ENCODE peak calls at places on chromosome 22, in five cellular contexts. One of them, this sample, is unnamed. For H3K27me3, the result is how much of the 10 kb centered on the place peaks cover.

GRCh38 chr22:38462960-38463784 is 4.7 kb upstream of the KDELR3 start:
- DNase-seq in lower lobe of right lung: no peak
- DNase-seq in tibial artery: no peak
- DNase-seq in neural progenitor cell: peak
- DNase-seq in Karpas-422: no peak
- DNase-seq in this sample: peak

GRCh38 chr22:34986461-34986977 is 79.4 kb upstream of the ISX start:
- DNase-seq in lower lobe of right lung: no peak
- DNase-seq in tibial artery: no peak
- DNase-seq in neural progenitor cell: no peak
- DNase-seq in Karpas-422: no peak
- DNase-seq in this sample: no peak

GRCh38 chr22:31160328-31160978 is 471 bp downstream of the RNF185 start:
- DNase-seq in lower lobe of right lung: no peak
- DNase-seq in tibial artery: no peak
- DNase-seq in neural progenitor cell: no peak
- DNase-seq in Karpas-422: peak
- DNase-seq in this sample: no peak

GRCh38 chr22:26134654-26135330 is 34.5 kb upstream of the SEZ6L start:
- DNase-seq in lower lobe of right lung: no peak
- DNase-seq in tibial artery: no peak
- DNase-seq in neural progenitor cell: no peak
- DNase-seq in Karpas-422: peak
- DNase-seq in this sample: no peak

GRCh38 chr22:34281738-34282137 is 361.5 kb upstream of the LARGE1 start:
- DNase-seq in lower lobe of right lung: no peak
- DNase-seq in tibial artery: no peak
- DNase-seq in neural progenitor cell: no peak
- DNase-seq in Karpas-422: no peak
- DNase-seq in this sample: peak

GRCh38 chr22:27637604-27638003 is 164.0 kb downstream of the MN1 start:
- DNase-seq in lower lobe of right lung: no peak
- DNase-seq in tibial artery: no peak
- DNase-seq in neural progenitor cell: no peak
- DNase-seq in Karpas-422: no peak
- DNase-seq in this sample: no peak

GRCh38 chr22:30864441-30865420 is 103.8 kb downstream of the MORC2 start:
- DNase-seq in lower lobe of right lung: no peak
- DNase-seq in tibial artery: peak
- DNase-seq in neural progenitor cell: no peak
- DNase-seq in Karpas-422: no peak
- DNase-seq in this sample: no peak

GRCh38 chr22:44924724-44925123 is 85.1 kb downstream of the PHF21B start:
- DNase-seq in lower lobe of right lung: no peak
- DNase-seq in tibial artery: peak
- DNase-seq in neural progenitor cell: no peak
- DNase-seq in Karpas-422: no peak
- DNase-seq in this sample: no peak

GRCh38 chr22:26122920-26123468 is 46.3 kb upstream of the SEZ6L start:
- DNase-seq in lower lobe of right lung: no peak
- DNase-seq in tibial artery: no peak
- DNase-seq in neural progenitor cell: no peak
- DNase-seq in Karpas-422: no peak
- DNase-seq in this sample: no peak

GRCh38 chr22:44352378-44353062 is 39.8 kb upstream of the SHISAL1 start:
- DNase-seq in lower lobe of right lung: peak
- DNase-seq in tibial artery: no peak
- DNase-seq in neural progenitor cell: no peak
- DNase-seq in Karpas-422: no peak
- DNase-seq in this sample: no peak

GRCh38 chr22:27050771-27051170 is 393.4 kb downstream of the MIAT start:
- DNase-seq in lower lobe of right lung: no peak
- DNase-seq in tibial artery: no peak
- DNase-seq in neural progenitor cell: no peak
- DNase-seq in Karpas-422: no peak
- DNase-seq in this sample: no peak

GRCh38 chr22:33861216-33861875 is 58.9 kb downstream of the LARGE1 start:
- DNase-seq in lower lobe of right lung: peak
- DNase-seq in tibial artery: no peak
- DNase-seq in neural progenitor cell: no peak
- DNase-seq in Karpas-422: no peak
- DNase-seq in this sample: no peak

GRCh38 chr22:19772673-19773469 is 12.3 kb downstream of the TBX1 start:
- DNase-seq in lower lobe of right lung: peak
- DNase-seq in tibial artery: no peak
- DNase-seq in neural progenitor cell: no peak
- DNase-seq in Karpas-422: peak
- DNase-seq in this sample: peak

GRCh38 chr22:40524392-40525249 is 111.9 kb downstream of the MRTFA start:
- DNase-seq in lower lobe of right lung: no peak
- DNase-seq in tibial artery: no peak
- DNase-seq in neural progenitor cell: no peak
- DNase-seq in Karpas-422: peak
- DNase-seq in this sample: no peak

GRCh38 chr22:48489551-48490512 is 1337.8 kb downstream of the BRD1 start:
- DNase-seq in lower lobe of right lung: no peak
- DNase-seq in tibial artery: peak
- DNase-seq in neural progenitor cell: peak
- DNase-seq in Karpas-422: no peak
- DNase-seq in this sample: no peak

GRCh38 chr22:39282642-39283311 is 36.6 kb downstream of the RPL3 start:
- DNase-seq in lower lobe of right lung: no peak
- DNase-seq in tibial artery: no peak
- DNase-seq in neural progenitor cell: no peak
- DNase-seq in Karpas-422: no peak
- DNase-seq in this sample: no peak

GRCh38 chr22:45082795-45083194 is 73.0 kb upstream of the PHF21B start:
- DNase-seq in lower lobe of right lung: no peak
- DNase-seq in tibial artery: no peak
- DNase-seq in neural progenitor cell: peak
- DNase-seq in Karpas-422: no peak
- DNase-seq in this sample: no peak

GRCh38 chr22:44753189-44754042 is 1.0 kb downstream of the ARHGAP8 start:
- DNase-seq in lower lobe of right lung: no peak
- DNase-seq in tibial artery: no peak
- DNase-seq in neural progenitor cell: no peak
- DNase-seq in Karpas-422: no peak
- DNase-seq in this sample: no peak

GRCh38 chr22:20213833-20214708 is 54.0 kb downstream of the RTN4R start:
- DNase-seq in lower lobe of right lung: no peak
- DNase-seq in tibial artery: no peak
- DNase-seq in neural progenitor cell: no peak
- DNase-seq in Karpas-422: no peak
- DNase-seq in this sample: no peak

GRCh38 chr22:27962268-27963191 is 43.5 kb upstream of the PITPNB start:
- DNase-seq in lower lobe of right lung: no peak
- DNase-seq in tibial artery: no peak
- DNase-seq in neural progenitor cell: peak
- DNase-seq in Karpas-422: no peak
- DNase-seq in this sample: no peak

GRCh38 chr22:24408630-24409029 is 18.8 kb upstream of the ADORA2A start:
- DNase-seq in lower lobe of right lung: no peak
- DNase-seq in tibial artery: no peak
- DNase-seq in neural progenitor cell: no peak
- DNase-seq in Karpas-422: no peak
- DNase-seq in this sample: no peak

GRCh38 chr22:19844423-19845368 is 10.0 kb downstream of the GNB1L start:
- DNase-seq in lower lobe of right lung: peak
- DNase-seq in tibial artery: peak
- DNase-seq in neural progenitor cell: no peak
- DNase-seq in Karpas-422: no peak
- DNase-seq in this sample: peak

GRCh38 chr22:24822471-24822870 is 16.5 kb downstream of the SGSM1 start:
- DNase-seq in lower lobe of right lung: no peak
- DNase-seq in tibial artery: no peak
- DNase-seq in neural progenitor cell: no peak
- DNase-seq in Karpas-422: no peak
- DNase-seq in this sample: no peak

GRCh38 chr22:19109198-19110063 is 12.8 kb downstream of the DGCR2 start:
- DNase-seq in lower lobe of right lung: no peak
- DNase-seq in tibial artery: peak
- DNase-seq in neural progenitor cell: no peak
- DNase-seq in Karpas-422: peak
- DNase-seq in this sample: no peak

GRCh38 chr22:39728236-39728860 is 157.8 kb downstream of the CACNA1I start:
- DNase-seq in lower lobe of right lung: no peak
- DNase-seq in tibial artery: peak
- DNase-seq in neural progenitor cell: no peak
- DNase-seq in Karpas-422: no peak
- DNase-seq in this sample: no peak

GRCh38 chr22:35313311-35314121 is 13.8 kb downstream of the TOM1 start:
- DNase-seq in lower lobe of right lung: no peak
- DNase-seq in tibial artery: peak
- DNase-seq in neural progenitor cell: no peak
- DNase-seq in Karpas-422: no peak
- DNase-seq in this sample: peak

GRCh38 chr22:40409613-40410113 is 39.3 kb downstream of the SGSM3 start:
- DNase-seq in lower lobe of right lung: peak
- DNase-seq in tibial artery: no peak
- DNase-seq in neural progenitor cell: no peak
- DNase-seq in Karpas-422: no peak
- DNase-seq in this sample: no peak

GRCh38 chr22:29521526-29521925 is 32.0 kb downstream of the THOC5 start:
- DNase-seq in lower lobe of right lung: no peak
- DNase-seq in tibial artery: no peak
- DNase-seq in neural progenitor cell: no peak
- DNase-seq in Karpas-422: no peak
- DNase-seq in this sample: no peak

GRCh38 chr22:43136255-43136654 is 6.9 kb downstream of the MCAT start:
- DNase-seq in lower lobe of right lung: no peak
- DNase-seq in tibial artery: no peak
- DNase-seq in neural progenitor cell: peak
- DNase-seq in Karpas-422: peak
- DNase-seq in this sample: no peak

GRCh38 chr22:40176921-40177737 is 596 bp upstream of the TNRC6B start:
- DNase-seq in lower lobe of right lung: no peak
- DNase-seq in tibial artery: no peak
- DNase-seq in neural progenitor cell: peak
- DNase-seq in Karpas-422: peak
- DNase-seq in this sample: no peak

GRCh38 chr22:32175751-32176644 is 16.9 kb upstream of the C22orf42 start:
- DNase-seq in lower lobe of right lung: no peak
- DNase-seq in tibial artery: no peak
- DNase-seq in neural progenitor cell: peak
- DNase-seq in Karpas-422: no peak
- DNase-seq in this sample: no peak
- H3K27me3 ChIP-seq in lower lobe of right lung: under half
- H3K27me3 ChIP-seq in tibial artery: under half
- H3K27me3 ChIP-seq in neural progenitor cell: half or more
- H3K27me3 ChIP-seq in Karpas-422: under half
- H3K27me3 ChIP-seq in this sample: under half

GRCh38 chr22:50600541-50600940 is at the start of gene MAPK8IP2:
- DNase-seq in lower lobe of right lung: no peak
- DNase-seq in tibial artery: no peak
- DNase-seq in neural progenitor cell: peak
- DNase-seq in Karpas-422: no peak
- DNase-seq in this sample: no peak
- H3K4me3 ChIP-seq in lower lobe of right lung: peak
- H3K4me3 ChIP-seq in tibial artery: peak
- H3K4me3 ChIP-seq in neural progenitor cell: peak
- H3K4me3 ChIP-seq in Karpas-422: no peak
- H3K4me3 ChIP-seq in this sample: peak

GRCh38 chr22:22024440-22024839 is 41.9 kb upstream of the TOP3B start:
- DNase-seq in lower lobe of right lung: no peak
- DNase-seq in tibial artery: no peak
- DNase-seq in neural progenitor cell: no peak
- DNase-seq in Karpas-422: no peak
- DNase-seq in this sample: no peak

GRCh38 chr22:22025320-22026156 is 43.0 kb upstream of the TOP3B start:
- DNase-seq in lower lobe of right lung: no peak
- DNase-seq in tibial artery: no peak
- DNase-seq in neural progenitor cell: no peak
- DNase-seq in Karpas-422: peak
- DNase-seq in this sample: no peak

GRCh38 chr22:22023581-22024137 is 41.1 kb upstream of the TOP3B start:
- DNase-seq in lower lobe of right lung: no peak
- DNase-seq in tibial artery: no peak
- DNase-seq in neural progenitor cell: no peak
- DNase-seq in Karpas-422: no peak
- DNase-seq in this sample: no peak

GRCh38 chr22:22027955-22028354 is 45.4 kb upstream of the TOP3B start:
- DNase-seq in lower lobe of right lung: no peak
- DNase-seq in tibial artery: no peak
- DNase-seq in neural progenitor cell: no peak
- DNase-seq in Karpas-422: no peak
- DNase-seq in this sample: no peak

DNA sequence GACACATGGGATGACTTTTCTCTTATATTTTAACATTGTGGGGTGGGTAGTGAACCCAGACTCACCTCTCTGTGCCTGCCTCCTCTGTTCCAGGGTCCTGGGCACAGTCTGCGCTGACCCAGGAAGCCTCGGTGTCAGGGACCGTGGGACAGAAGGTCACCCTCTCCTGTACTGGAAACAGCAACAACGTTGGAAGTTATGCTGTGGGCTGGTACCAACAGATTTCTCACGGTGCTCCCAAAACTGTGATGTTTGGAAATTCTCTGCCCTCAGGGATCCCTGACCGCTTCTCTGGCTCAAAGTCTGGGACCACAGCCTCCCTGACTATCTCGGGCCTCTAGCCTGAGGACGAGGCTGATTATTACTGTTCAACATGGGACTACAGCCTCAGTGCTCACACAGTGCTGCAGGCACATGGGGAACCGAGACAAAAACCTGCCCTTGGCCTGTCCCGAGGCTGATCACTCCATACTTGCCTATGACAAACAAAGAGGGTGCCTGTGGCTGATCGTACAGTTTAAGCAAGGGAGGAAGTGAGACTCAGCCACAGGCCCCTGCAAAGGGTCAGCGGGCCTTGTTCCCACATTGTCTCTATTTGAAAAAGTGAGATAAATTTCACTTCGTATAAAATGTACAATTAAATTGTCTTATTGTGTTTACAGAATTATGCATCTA is 43.7 kb upstream of the TOP3B start:
- DNase-seq in lower lobe of right lung: no peak
- DNase-seq in tibial artery: no peak
- DNase-seq in neural progenitor cell: no peak
- DNase-seq in Karpas-422: peak
- DNase-seq in this sample: no peak
- H3K27ac ChIP-seq in lower lobe of right lung: no peak
- H3K27ac ChIP-seq in tibial artery: no peak
- H3K27ac ChIP-seq in neural progenitor cell: no peak
- H3K27ac ChIP-seq in Karpas-422: peak
- H3K27ac ChIP-seq in this sample: no peak

GRCh38 chr22:37432708-37433054 is 5.4 kb upstream of the ELFN2 start:
- DNase-seq in lower lobe of right lung: no peak
- DNase-seq in tibial artery: no peak
- DNase-seq in neural progenitor cell: no peak
- DNase-seq in Karpas-422: no peak
- DNase-seq in this sample: no peak

GRCh38 chr22:37431811-37432707 is 4.8 kb upstream of the ELFN2 start:
- DNase-seq in lower lobe of right lung: no peak
- DNase-seq in tibial artery: no peak
- DNase-seq in neural progenitor cell: no peak
- DNase-seq in Karpas-422: no peak
- DNase-seq in this sample: no peak

GRCh38 chr22:37431366-37431765 is 4.1 kb upstream of the ELFN2 start:
- DNase-seq in lower lobe of right lung: no peak
- DNase-seq in tibial artery: no peak
- DNase-seq in neural progenitor cell: no peak
- DNase-seq in Karpas-422: no peak
- DNase-seq in this sample: no peak

GRCh38 chr22:37428649-37429586 is 1.6 kb upstream of the ELFN2 start:
- DNase-seq in lower lobe of right lung: no peak
- DNase-seq in tibial artery: no peak
- DNase-seq in neural progenitor cell: peak
- DNase-seq in Karpas-422: peak
- DNase-seq in this sample: no peak

GRCh38 chr22:37430941-37431340 is 3.7 kb upstream of the ELFN2 start:
- DNase-seq in lower lobe of right lung: no peak
- DNase-seq in tibial artery: no peak
- DNase-seq in neural progenitor cell: no peak
- DNase-seq in Karpas-422: no peak
- DNase-seq in this sample: no peak
- H3K27me3 ChIP-seq in lower lobe of right lung: half or more
- H3K27me3 ChIP-seq in tibial artery: half or more
- H3K27me3 ChIP-seq in neural progenitor cell: under half
- H3K27me3 ChIP-seq in Karpas-422: under half
- H3K27me3 ChIP-seq in this sample: half or more

This sample was measured in heart right ventricle.